ENCODE peak calls at places on chromosomes 12 and 14, in four cellular contexts. One of them, this sample, is unnamed.

GRCh38 chr12:28388879-28389278 is 198.6 kb downstream of the CCDC91 start:
- DNase-seq in AG10803: no peak
- DNase-seq in testis: no peak
- DNase-seq in GM12865: no peak
- DNase-seq in this sample: no peak

GRCh38 chr12:45468751-45469615 is 253.1 kb downstream of the ANO6 start:
- DNase-seq in AG10803: no peak
- DNase-seq in GM12865: no peak
- DNase-seq in testis: no peak
- DNase-seq in this sample: no peak

GRCh38 chr14:33254342-33254741 is 315.7 kb downstream of the NPAS3 start:
- DNase-seq in testis: no peak
- DNase-seq in GM12865: no peak
- DNase-seq in AG10803: no peak
- DNase-seq in this sample: no peak

GRCh38 chr14:65170318-65170717 is 68.0 kb upstream of the MAX start:
- DNase-seq in GM12865: peak
- DNase-seq in testis: no peak
- DNase-seq in AG10803: no peak
- DNase-seq in this sample: no peak

GRCh38 chr12:71469235-71469873 is 29.8 kb downstream of the LGR5 start:
- DNase-seq in GM12865: no peak
- DNase-seq in testis: no peak
- DNase-seq in AG10803: peak
- DNase-seq in this sample: peak

GRCh38 chr12:101111441-101111840 is 98.6 kb downstream of the SLC5A8 start:
- DNase-seq in GM12865: no peak
- DNase-seq in testis: no peak
- DNase-seq in AG10803: no peak
- DNase-seq in this sample: no peak

GRCh38 chr12:58580095-58580494 is 340.2 kb downstream of the LRIG3 start:
- DNase-seq in AG10803: no peak
- DNase-seq in testis: no peak
- DNase-seq in GM12865: no peak
- DNase-seq in this sample: peak

GRCh38 chr12:62006076-62006732 is 254.0 kb upstream of the USP15 start:
- DNase-seq in AG10803: peak
- DNase-seq in GM12865: peak
- DNase-seq in testis: peak
- DNase-seq in this sample: peak

GRCh38 chr14:24127673-24128072 is 2.8 kb upstream of the FITM1 start:
- DNase-seq in AG10803: no peak
- DNase-seq in testis: no peak
- DNase-seq in GM12865: peak
- DNase-seq in this sample: no peak

GRCh38 chr12:904010-904414 is 45.5 kb downstream of the RAD52 start:
- DNase-seq in testis: no peak
- DNase-seq in GM12865: no peak
- DNase-seq in AG10803: no peak
- DNase-seq in this sample: no peak

GRCh38 chr14:60245316-60246177 is 3.5 kb upstream of the PPM1A start:
- DNase-seq in testis: no peak
- DNase-seq in AG10803: no peak
- DNase-seq in GM12865: peak
- DNase-seq in this sample: no peak

GRCh38 chr12:66627270-66627987 is 51.4 kb downstream of the GRIP1 start:
- DNase-seq in AG10803: peak
- DNase-seq in testis: no peak
- DNase-seq in GM12865: no peak
- DNase-seq in this sample: peak

GRCh38 chr14:28704153-28704552 is 62.4 kb upstream of the FOXG1 start:
- DNase-seq in GM12865: no peak
- DNase-seq in AG10803: no peak
- DNase-seq in testis: no peak
- DNase-seq in this sample: peak

GRCh38 chr14:82342596-82342995 is 808.9 kb upstream of the SEL1L start:
- DNase-seq in testis: no peak
- DNase-seq in AG10803: no peak
- DNase-seq in GM12865: no peak
- DNase-seq in this sample: no peak

GRCh38 chr12:48978291-48978740 is at the start of gene WNT1:
- DNase-seq in GM12865: no peak
- DNase-seq in testis: no peak
- DNase-seq in AG10803: no peak
- DNase-seq in this sample: no peak

GRCh38 chr12:6086316-6086715 is 38.2 kb downstream of the VWF start:
- DNase-seq in AG10803: no peak
- DNase-seq in testis: no peak
- DNase-seq in GM12865: no peak
- DNase-seq in this sample: no peak

GRCh38 chr14:64191756-64192155 is 102.4 kb downstream of the ESR2 start:
- DNase-seq in AG10803: peak
- DNase-seq in GM12865: no peak
- DNase-seq in testis: no peak
- DNase-seq in this sample: peak

GRCh38 chr12:117596968-117597367 is 235.5 kb upstream of the NOS1 start:
- DNase-seq in AG10803: peak
- DNase-seq in GM12865: no peak
- DNase-seq in testis: no peak
- DNase-seq in this sample: no peak

GRCh38 chr12:24823808-24824515 is 124.9 kb downstream of the BCAT1 start:
- DNase-seq in GM12865: peak
- DNase-seq in testis: no peak
- DNase-seq in AG10803: no peak
- DNase-seq in this sample: no peak

GRCh38 chr14:101561145-101561896 is at the start of gene DIO3:
- DNase-seq in testis: no peak
- DNase-seq in AG10803: no peak
- DNase-seq in GM12865: no peak
- DNase-seq in this sample: no peak

GRCh38 chr14:101559250-101559623 is 2.1 kb upstream of the DIO3 start:
- DNase-seq in AG10803: no peak
- DNase-seq in testis: no peak
- DNase-seq in GM12865: no peak
- DNase-seq in this sample: no peak

GRCh38 chr14:101558739-101559240 is 2.5 kb upstream of the DIO3 start:
- DNase-seq in testis: no peak
- DNase-seq in GM12865: no peak
- DNase-seq in AG10803: no peak
- DNase-seq in this sample: no peak

GRCh38 chr14:101560534-101561113 is 671 bp upstream of the DIO3 start:
- DNase-seq in AG10803: no peak
- DNase-seq in testis: no peak
- DNase-seq in GM12865: no peak
- DNase-seq in this sample: no peak

GRCh38 chr14:101559624-101560533 is 1.4 kb upstream of the DIO3 start:
- DNase-seq in GM12865: no peak
- DNase-seq in testis: peak
- DNase-seq in AG10803: peak
- DNase-seq in this sample: no peak
- TF ChIP-seq CTCF in GM12865: no peak
- TF ChIP-seq CTCF in testis: no peak
- TF ChIP-seq CTCF in AG10803: no peak
- TF ChIP-seq CTCF in this sample: no peak

GRCh38 chr14:75431011-75431410 is 3.2 kb downstream of the JDP2 start:
- DNase-seq in GM12865: no peak
- DNase-seq in AG10803: no peak
- DNase-seq in testis: no peak
- DNase-seq in this sample: no peak
- H3K4me3 ChIP-seq in GM12865: no peak
- H3K4me3 ChIP-seq in AG10803: peak
- H3K4me3 ChIP-seq in testis: no peak
- H3K4me3 ChIP-seq in this sample: peak

DNA sequence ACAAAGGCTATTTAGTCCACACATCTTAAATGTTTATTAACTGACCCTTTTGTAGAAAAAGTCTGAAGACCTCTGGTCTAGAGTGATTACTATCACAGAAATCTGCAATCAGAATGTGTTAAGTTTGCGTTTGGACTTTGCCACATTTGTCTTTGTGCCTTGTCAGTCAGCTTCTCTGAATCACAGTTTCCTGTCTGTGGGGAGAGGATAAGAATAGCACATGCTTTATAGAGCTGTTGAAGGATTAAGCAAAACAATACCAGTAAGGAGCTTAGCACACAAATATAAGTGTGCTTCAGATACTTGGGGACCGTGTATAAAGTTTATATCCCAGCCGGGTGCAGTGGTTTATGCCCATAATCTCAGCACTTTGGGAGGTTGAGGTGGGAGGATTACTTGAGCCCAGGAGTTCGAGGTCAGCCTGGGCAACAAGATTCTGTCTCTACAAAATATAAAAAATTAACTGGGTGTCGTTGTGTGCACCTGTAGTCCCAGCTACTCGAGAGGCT is 63.0 kb upstream of the BTG1 start:
- DNase-seq in testis: no peak
- DNase-seq in GM12865: peak
- DNase-seq in AG10803: peak
- DNase-seq in this sample: peak
- TF ChIP-seq CTCF in testis: no peak
- TF ChIP-seq CTCF in GM12865: no peak
- TF ChIP-seq CTCF in AG10803: no peak
- TF ChIP-seq CTCF in this sample: no peak

DNA sequence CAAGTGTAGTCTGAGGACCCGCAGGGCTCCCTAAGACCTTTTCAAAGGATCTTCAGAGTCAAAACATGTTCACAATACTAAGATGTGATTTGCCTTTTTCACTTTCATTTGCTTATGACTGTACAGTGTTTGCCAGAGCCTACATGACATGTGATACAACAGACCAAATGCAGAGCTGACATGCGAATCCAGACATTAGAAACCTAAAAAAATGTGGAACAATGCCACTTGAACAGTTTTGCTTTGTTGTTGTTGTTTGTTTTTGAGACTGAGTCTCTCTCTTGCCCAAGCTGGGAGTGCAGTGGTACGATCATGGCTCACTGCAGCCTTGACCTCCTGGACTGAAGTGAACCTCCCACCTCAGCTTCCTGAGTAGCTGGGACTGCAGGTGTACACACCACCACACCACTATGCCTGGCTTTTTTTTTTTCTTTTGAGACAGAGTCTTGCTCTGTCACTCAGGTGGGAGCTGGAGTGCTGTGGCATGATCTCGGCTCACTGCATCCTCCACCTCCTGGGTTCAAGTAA is 5.3 kb upstream of the RAB35 start:
- DNase-seq in GM12865: peak
- DNase-seq in testis: no peak
- DNase-seq in AG10803: no peak
- DNase-seq in this sample: no peak
- H3K4me3 ChIP-seq in GM12865: peak
- H3K4me3 ChIP-seq in testis: no peak
- H3K4me3 ChIP-seq in AG10803: no peak
- H3K4me3 ChIP-seq in this sample: no peak

DNA sequence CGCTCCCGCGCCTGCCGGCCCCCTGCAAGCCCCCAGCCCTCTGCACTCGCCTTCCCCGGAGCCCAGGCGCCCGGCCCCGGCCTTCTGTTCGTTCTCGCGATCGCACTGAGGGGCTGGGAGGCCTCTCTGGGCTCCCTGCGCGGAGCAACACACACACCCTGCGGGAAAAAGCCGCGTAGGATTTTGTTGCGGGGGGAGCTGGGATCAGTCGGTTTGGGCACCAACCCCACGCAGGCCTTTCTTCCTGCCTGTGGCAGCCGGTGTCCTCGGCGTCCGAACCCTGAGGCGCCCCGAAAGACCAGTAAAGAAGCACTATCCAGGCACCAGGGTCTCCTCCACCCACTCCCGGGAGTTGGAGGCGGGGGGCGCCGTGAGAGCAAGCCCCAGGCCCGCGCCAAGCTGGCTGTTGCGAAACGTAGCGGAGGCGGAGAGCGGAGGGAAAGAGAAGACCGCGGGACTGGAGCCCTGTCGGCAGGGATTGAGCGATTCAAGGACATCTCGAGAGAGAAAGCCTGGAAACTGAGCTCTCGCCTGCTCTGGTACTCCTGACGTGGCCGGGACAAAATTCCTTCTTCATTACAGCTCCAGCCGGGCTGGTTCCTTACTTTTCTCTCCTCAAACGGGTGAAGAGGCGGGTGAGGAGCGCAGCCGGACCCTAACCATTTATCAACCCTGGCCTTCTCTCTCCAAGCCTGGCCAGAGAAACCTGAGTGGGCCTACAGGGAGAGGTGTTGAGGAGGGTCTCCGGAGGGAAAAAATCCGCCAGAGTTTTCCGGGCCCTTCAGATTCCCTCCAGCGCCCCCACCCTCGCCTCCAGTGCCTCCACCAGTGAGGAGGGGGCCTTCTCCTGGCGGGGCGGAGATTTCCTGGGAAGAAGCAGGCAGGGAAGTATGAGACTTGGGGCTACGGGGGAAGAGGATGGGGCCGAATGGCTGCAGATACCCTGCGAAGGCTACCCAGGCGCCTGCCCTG is 1.7 kb upstream of the HOXC5 start:
- DNase-seq in GM12865: no peak
- DNase-seq in testis: peak
- DNase-seq in AG10803: peak
- DNase-seq in this sample: peak
- TF ChIP-seq CTCF in GM12865: no peak
- TF ChIP-seq CTCF in testis: no peak
- TF ChIP-seq CTCF in AG10803: no peak
- TF ChIP-seq CTCF in this sample: no peak

GRCh38 chr14:92926931-92927330 is 4.0 kb downstream of the CHGA start:
- DNase-seq in AG10803: no peak
- DNase-seq in GM12865: no peak
- DNase-seq in testis: no peak
- DNase-seq in this sample: no peak
- H3K4me3 ChIP-seq in AG10803: no peak
- H3K4me3 ChIP-seq in GM12865: no peak
- H3K4me3 ChIP-seq in testis: no peak
- H3K4me3 ChIP-seq in this sample: no peak

DNA sequence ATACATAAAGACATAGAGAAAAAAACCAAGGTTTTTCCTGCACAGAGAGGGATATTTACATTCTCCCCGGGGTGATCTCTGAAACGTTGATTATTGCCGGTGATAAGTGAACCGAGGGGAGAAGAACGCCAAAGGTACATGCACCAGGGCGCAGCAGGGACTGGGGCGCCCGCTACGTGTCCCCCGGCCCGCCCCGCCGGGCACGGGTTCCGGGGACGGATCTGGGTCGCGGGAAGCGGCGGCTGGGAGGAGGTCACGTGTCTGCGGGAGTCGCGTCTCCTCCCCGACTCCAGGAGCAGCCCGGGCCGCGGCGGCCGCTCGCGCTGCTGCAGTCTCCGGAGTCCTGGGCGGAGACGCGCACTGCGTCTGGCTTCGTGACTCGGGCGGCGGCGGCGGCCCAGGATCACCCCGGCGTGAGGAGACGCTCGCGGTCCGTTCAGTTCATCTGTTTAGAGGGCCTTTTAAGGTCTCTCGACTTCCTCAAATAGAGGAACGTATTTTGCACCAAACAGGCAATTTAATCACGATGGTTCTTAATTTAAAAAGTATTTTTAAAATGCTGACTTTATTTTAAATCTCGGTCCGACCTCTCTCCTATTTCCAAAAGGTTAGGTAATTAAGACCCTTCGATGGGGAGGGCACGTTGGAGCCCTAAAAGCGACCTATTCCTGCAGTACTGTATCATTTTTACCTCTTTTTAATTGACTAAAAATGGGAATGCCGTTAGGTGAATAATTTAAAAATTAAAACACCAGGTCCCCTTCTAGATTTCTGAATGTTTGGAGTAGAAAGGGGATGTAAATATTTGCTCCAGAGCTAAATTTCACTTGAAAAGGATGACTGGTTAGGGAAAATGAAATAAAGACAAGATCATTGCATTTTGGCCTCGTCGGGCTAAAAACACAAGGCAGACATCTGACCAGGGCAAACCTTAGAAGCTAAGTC is 1.8 kb upstream of the BHLHE41 start:
- DNase-seq in AG10803: peak
- DNase-seq in GM12865: peak
- DNase-seq in testis: peak
- DNase-seq in this sample: peak
- TF ChIP-seq CTCF in AG10803: no peak
- TF ChIP-seq CTCF in GM12865: no peak
- TF ChIP-seq CTCF in testis: no peak
- TF ChIP-seq CTCF in this sample: no peak